ENCODE peak calls at places on chromosomes 5 and 9, in ten cellular contexts. J is dorsolateral prefrontal cortex; P is substantia nigra; C is skeletal muscle cell; A is CD4-positive, CD25-positive, alpha-beta regulatory T cell; S is lung microvascular endothelial cell; V is AML-193; H is heart left ventricle; D is GM10248; F is HuH-7. O is an unnamed sample.

GRCh38 chr9:92324889-92325268 is 271 bp downstream of the NOL8 start:
- DNase-seq in F (no peak), P (no peak), S (no peak), V (no peak), H (no peak), A (no peak), C (no peak), D (no peak), J (peak; percentile 31), O (no peak)

GRCh38 chr5:96629774-96630173 is 32.4 kb upstream of the CAST start:
- DNase-seq in V (no peak), C (peak; percentile 96), F (no peak), D (no peak), J (no peak), P (no peak), S (peak; percentile 74), H (no peak), A (no peak), O (no peak)

GRCh38 chr9:93128715-93129224 is 5.3 kb downstream of the NINJ1 start:
- DNase-seq in A (no peak), C (no peak), F (no peak), S (no peak), J (no peak), H (no peak), V (no peak), D (no peak), P (no peak), O (no peak)

GRCh38 chr5:95219411-95219810 is 65.5 kb downstream of the MCTP1 start:
- DNase-seq in S (no peak), C (no peak), H (no peak), V (no peak), D (no peak), P (no peak), J (no peak), A (no peak), F (no peak), O (no peak)

GRCh38 chr5:104928906-104929520 is 1366.4 kb upstream of the NUDT12 start:
- DNase-seq in J (no peak), V (no peak), F (no peak), S (no peak), A (no peak), D (no peak), H (no peak), C (no peak), P (no peak), O (no peak)

GRCh38 chr9:135060461-135061116 is 26.9 kb upstream of the OLFM1 start:
- DNase-seq in V (no peak), J (no peak), H (no peak), D (no peak), S (no peak), A (no peak), F (no peak), C (no peak), P (no peak), O (no peak)

GRCh38 chr9:34651876-34652602 is at the start of gene IL11RA:
- DNase-seq in C (peak; percentile 41), S (peak; percentile 83), D (no peak), F (peak; percentile 88), J (peak; percentile 85), A (peak; percentile 58), H (peak; percentile 94), V (no peak), P (peak; percentile 68), O (peak; percentile 78)

GRCh38 chr5:89117131-89117644 is 234.2 kb upstream of the MEF2C start:
- DNase-seq in J (no peak), P (no peak), S (no peak), V (no peak), C (no peak), D (peak; percentile 29), H (no peak), F (peak; percentile 2), A (no peak), O (no peak)

GRCh38 chr9:84694248-84694647 is 24.7 kb downstream of the NTRK2 start:
- DNase-seq in H (no peak), C (no peak), V (no peak), P (no peak), F (no peak), S (no peak), J (no peak), D (peak; percentile 58), A (no peak), O (no peak)

GRCh38 chr5:98771389-98772109 is 1.9 kb upstream of the RGMB start:
- DNase-seq in D (peak; percentile 65), A (peak; percentile 87), J (peak; percentile 40), H (peak; percentile 60), S (peak; percentile 94), C (peak; percentile 74), F (peak; percentile 67), P (peak; percentile 47), V (peak; percentile 77), O (peak; percentile 94)

GRCh38 chr5:177982072-177982727 is 13.8 kb downstream of the PROP1 start:
- DNase-seq in C (no peak), D (no peak), A (peak; percentile 34), V (no peak), P (no peak), H (no peak), S (no peak), J (no peak), F (no peak), O (no peak)

GRCh38 chr9:78261403-78262001 is 25.6 kb downstream of the CEP78 start:
- DNase-seq in F (no peak), J (no peak), C (no peak), P (no peak), A (peak; percentile 56), V (peak; percentile 31), D (peak; percentile 34), H (no peak), S (peak; percentile 34), O (no peak)

GRCh38 chr5:68821056-68821455 is 272.8 kb upstream of the SLC30A5 start:
- DNase-seq in J (no peak), D (no peak), C (no peak), S (no peak), P (no peak), V (no peak), A (no peak), H (no peak), F (no peak), O (no peak)

GRCh38 chr5:139190125-139190524 is 8.0 kb downstream of the SIL1 start:
- DNase-seq in S (peak; percentile 47), A (no peak), V (no peak), F (no peak), J (no peak), C (peak; percentile 75), H (no peak), D (no peak), P (no peak), O (no peak)

GRCh38 chr9:1732670-1733069 is 282.5 kb upstream of the SMARCA2 start:
- DNase-seq in S (no peak), D (no peak), C (no peak), V (no peak), P (no peak), F (peak; percentile 1), H (no peak), A (no peak), J (no peak), O (no peak)

GRCh38 chr5:39022151-39022550 is 52.0 kb downstream of the RICTOR start:
- DNase-seq in D (no peak), P (no peak), F (no peak), S (no peak), A (no peak), V (no peak), J (no peak), C (no peak), H (no peak), O (no peak)

GRCh38 chr9:78441822-78442431 is 145.0 kb downstream of the PSAT1 start:
- DNase-seq in J (no peak), A (no peak), F (no peak), D (no peak), V (no peak), P (no peak), S (no peak), H (no peak), C (no peak), O (no peak)

GRCh38 chr5:141560141-141560540 is 58.7 kb downstream of the DIAPH1 start:
- DNase-seq in F (no peak), D (no peak), C (no peak), J (no peak), P (no peak), H (no peak), V (no peak), A (no peak), S (peak; percentile 37), O (no peak)

GRCh38 chr9:127538849-127539258 is 73.2 kb upstream of the STXBP1 start:
- DNase-seq in H (no peak), V (no peak), F (no peak), J (no peak), P (no peak), D (no peak), A (no peak), C (no peak), S (no peak), O (no peak)

GRCh38 chr9:121947683-121948300 is 145.3 kb downstream of the TTLL11 start:
- DNase-seq in F (no peak), J (no peak), C (no peak), S (no peak), V (no peak), A (no peak), D (no peak), P (peak; percentile 42), H (no peak), O (no peak)

GRCh38 chr9:27548055-27548741 is 18.6 kb upstream of the MOB3B start:
- DNase-seq in H (no peak), F (no peak), V (peak; percentile 22), S (peak; percentile 38), A (peak; percentile 18), D (no peak), P (no peak), J (no peak), C (no peak), O (peak; percentile 49)

GRCh38 chr9:131657031-131657377 is 82.9 kb downstream of the RAPGEF1 start:
- DNase-seq in A (peak; percentile 66), V (no peak), F (no peak), D (no peak), C (no peak), J (no peak), S (no peak), H (no peak), P (no peak), O (no peak)

GRCh38 chr9:34809504-34810186 is 99.7 kb upstream of the CCL21 start:
- DNase-seq in H (peak; percentile 22), P (peak; percentile 3), F (no peak), A (no peak), C (no peak), D (no peak), V (no peak), S (peak; percentile 17), J (no peak), O (no peak)

GRCh38 chr9:36813149-36813548 is 220.9 kb downstream of the PAX5 start:
- DNase-seq in S (no peak), D (no peak), J (no peak), C (no peak), P (no peak), H (no peak), F (no peak), A (no peak), V (no peak), O (no peak)

GRCh38 chr5:61202213-61202612 is 39.9 kb upstream of the SMIM15 start:
- DNase-seq in H (no peak), C (no peak), D (peak; percentile 14), V (no peak), A (no peak), S (no peak), J (no peak), F (no peak), P (no peak), O (no peak)

GRCh38 chr5:27494845-27495244 is 456.5 kb upstream of the CDH9 start:
- DNase-seq in D (no peak), H (no peak), V (no peak), S (no peak), A (no peak), F (no peak), P (no peak), J (no peak), C (peak; percentile 11), O (no peak)

GRCh38 chr5:59746261-59746765 is 147.2 kb downstream of the PDE4D start:
- DNase-seq in V (no peak), D (no peak), C (peak; percentile 84), J (no peak), P (no peak), S (peak; percentile 60), A (no peak), H (no peak), F (no peak), O (no peak)

GRCh38 chr9:133718533-133719315 is 19.4 kb downstream of the SARDH start:
- DNase-seq in H (no peak), P (no peak), S (no peak), F (no peak), V (no peak), D (no peak), C (no peak), J (no peak), A (no peak), O (no peak)

O was measured in tibial nerve.